ENCODE peak calls at places on chromosomes 5 and 9, in ten cellular contexts. Z is Calu3; O is NB4; Q is NCI-H460; J is fibroblast of the conjunctiva; S is activated CD8-positive, alpha-beta memory T cell treated with anti-CD3 and anti-CD28 coated beads, Interleukin-2, amount 10 ng/mL, durations not matched to agents 7 days and 5 days; T is neural crest cell; P is EL; R is MM.1S; L is kidney epithelial cell. V is an unnamed sample.

GRCh38 chr9:13717356-13718057 is 438.0 kb upstream of the MPDZ start:
- DNase-seq in P (peak; percentile 20), Z (no peak), R (no peak), L (no peak), S (no peak), T (no peak), Q (no peak), J (no peak), O (no peak), V (no peak)

GRCh38 chr9:121498487-121499176 is 1.0 kb downstream of the GGTA1 start:
- DNase-seq in O (peak; percentile 54), S (no peak), Z (peak; percentile 14), J (peak; percentile 24), T (no peak), L (no peak), R (no peak), Q (no peak), P (peak; percentile 62), V (peak; percentile 13)

GRCh38 chr9:91589101-91589553 is 165.5 kb upstream of the NFIL3 start:
- DNase-seq in R (no peak), Q (no peak), P (peak; percentile 31), O (peak; percentile 33), S (no peak), Z (no peak), T (no peak), J (no peak), L (no peak), V (no peak)

GRCh38 chr9:81680006-81680405 is 9.3 kb downstream of the TLE1 start:
- DNase-seq in T (no peak), L (no peak), R (no peak), Q (no peak), J (no peak), O (no peak), P (no peak), S (no peak), Z (no peak), V (no peak)

GRCh38 chr9:83307051-83307724 is 231.0 kb downstream of the FRMD3 start:
- DNase-seq in Z (no peak), R (no peak), T (no peak), S (no peak), L (no peak), P (no peak), Q (no peak), O (no peak), J (peak; percentile 24), V (no peak)

GRCh38 chr5:142141463-142141862 is 32.9 kb downstream of the NDFIP1 start:
- DNase-seq in Z (no peak), R (no peak), T (no peak), L (no peak), Q (peak; percentile 2), O (peak; percentile 38), J (no peak), S (no peak), P (no peak), V (peak; percentile 13)

GRCh38 chr9:17003576-17004240 is 131.1 kb upstream of the CNTLN start:
- DNase-seq in J (peak; percentile 71), T (no peak), P (peak; percentile 60), Q (peak; percentile 54), R (no peak), S (no peak), Z (no peak), O (no peak), L (no peak), V (no peak)

GRCh38 chr5:173187054-173187743 is 42.9 kb downstream of the BNIP1 start:
- DNase-seq in S (no peak), T (no peak), R (peak; percentile 50), Q (no peak), L (no peak), J (no peak), Z (peak; percentile 55), O (peak; percentile 15), P (no peak), V (peak; percentile 62)

GRCh38 chr5:54996476-54996875 is 11.1 kb upstream of the ESM1 start:
- DNase-seq in P (no peak), L (no peak), R (no peak), S (no peak), T (no peak), Z (no peak), Q (no peak), O (no peak), J (no peak), V (no peak)

GRCh38 chr9:36053971-36054370 is 17.3 kb downstream of the RECK start:
- DNase-seq in P (no peak), L (no peak), T (no peak), Z (no peak), Q (no peak), R (no peak), S (no peak), J (no peak), O (no peak), V (no peak)

GRCh38 chr9:73780916-73781315 is 629.3 kb downstream of the ANXA1 start:
- DNase-seq in T (no peak), S (no peak), Z (no peak), R (no peak), L (peak; percentile 83), O (peak; percentile 20), P (peak; percentile 49), J (peak; percentile 82), Q (no peak), V (no peak)